ENCODE peak calls at places on chromosomes 7 and 10, in nine cellular contexts. H is H9, X is neural progenitor cell, M is H1, P is kidney, F is SK-N-SH, E is PC-3, B is fibroblast of lung, R is neuronal stem cell. W is an unnamed sample.

GRCh38 chr10:69061305-69062161 is 26.4 kb upstream of the SRGN start:
- DNase-seq in H (no peak), X (no peak), M (no peak), P (peak; percentile 87), F (peak; percentile 21), E (peak; percentile 100), B (peak; percentile 100), R (no peak), W (peak; percentile 93)

GRCh38 chr7:29248713-29249382 is 54.3 kb downstream of the CHN2 start:
- DNase-seq in H (no peak), X (no peak), M (no peak), P (no peak), F (no peak), E (no peak), B (no peak), R (no peak), W (no peak)

GRCh38 chr10:14648042-14648765 is 126.5 kb downstream of the FAM107B start:
- DNase-seq in H (peak; percentile 41), X (peak; percentile 93), M (no peak), P (peak; percentile 84), F (peak; percentile 63), E (no peak), B (peak; percentile 59), R (peak; percentile 82), W (peak; percentile 77)

GRCh38 chr10:77636967-77637473 is 588 bp downstream of the KCNMA1 start:
- DNase-seq in H (peak; percentile 41), X (peak; percentile 47), M (no peak), P (peak; percentile 77), F (peak; percentile 76), E (no peak), B (no peak), R (no peak), W (peak; percentile 61)

GRCh38 chr10:102718220-102718619 is 3.8 kb downstream of the SFXN2 start:
- DNase-seq in H (peak; percentile 54), X (peak; percentile 35), M (no peak), P (no peak), F (no peak), E (no peak), B (peak; percentile 67), R (no peak), W (peak; percentile 30)

GRCh38 chr10:79431422-79431821 is 14.0 kb downstream of the ZCCHC24 start:
- DNase-seq in H (no peak), X (no peak), M (no peak), P (no peak), F (no peak), E (no peak), B (no peak), R (no peak), W (peak; percentile 45)

GRCh38 chr10:11443468-11444147 is 167.8 kb downstream of the USP6NL start:
- DNase-seq in H (peak; percentile 18), X (no peak), M (no peak), P (no peak), F (no peak), E (no peak), B (no peak), R (no peak), W (no peak)

GRCh38 chr7:24653316-24654085 is 80.2 kb downstream of the PALS2 start:
- DNase-seq in H (no peak), X (peak; percentile 32), M (no peak), P (no peak), F (no peak), E (no peak), B (no peak), R (no peak), W (no peak)

GRCh38 chr7:150898475-150899011 is 46.2 kb downstream of the AOC1 start:
- DNase-seq in H (peak; percentile 89), X (peak; percentile 84), M (peak; percentile 60), P (peak; percentile 94), F (peak; percentile 90), E (peak; percentile 72), B (peak; percentile 61), R (peak; percentile 61), W (peak; percentile 86)

GRCh38 chr10:122163182-122164027 is 107.7 kb upstream of the BTBD16 start:
- DNase-seq in H (peak; percentile 96), X (peak; percentile 97), M (peak; percentile 84), P (peak; percentile 75), F (peak; percentile 83), E (no peak), B (peak; percentile 38), R (peak; percentile 94), W (peak; percentile 66)

GRCh38 chr7:9657257-9657656 is 1223.8 kb downstream of the NXPH1 start:
- DNase-seq in H (no peak), X (no peak), M (no peak), P (no peak), F (no peak), E (peak; percentile 24), B (peak; percentile 6), R (no peak), W (no peak)

GRCh38 chr7:45293295-45293942 is 135.8 kb downstream of the RAMP3 start:
- DNase-seq in H (no peak), X (no peak), M (no peak), P (no peak), F (no peak), E (no peak), B (no peak), R (no peak), W (no peak)

GRCh38 chr10:132321726-132322125 is 10.3 kb upstream of the LRRC27 start:
- DNase-seq in H (no peak), X (no peak), M (no peak), P (no peak), F (no peak), E (no peak), B (no peak), R (no peak), W (no peak)

GRCh38 chr7:90958669-90959068 is 305.6 kb upstream of the FZD1 start:
- DNase-seq in H (no peak), X (no peak), M (no peak), P (no peak), F (no peak), E (no peak), B (peak; percentile 71), R (no peak), W (peak; percentile 78)

GRCh38 chr10:108060246-108060645 is 895.7 kb upstream of the SORCS1 start:
- DNase-seq in H (no peak), X (peak; percentile 49), M (no peak), P (no peak), F (no peak), E (peak; percentile 76), B (no peak), R (peak; percentile 17), W (peak; percentile 37)

DNA sequence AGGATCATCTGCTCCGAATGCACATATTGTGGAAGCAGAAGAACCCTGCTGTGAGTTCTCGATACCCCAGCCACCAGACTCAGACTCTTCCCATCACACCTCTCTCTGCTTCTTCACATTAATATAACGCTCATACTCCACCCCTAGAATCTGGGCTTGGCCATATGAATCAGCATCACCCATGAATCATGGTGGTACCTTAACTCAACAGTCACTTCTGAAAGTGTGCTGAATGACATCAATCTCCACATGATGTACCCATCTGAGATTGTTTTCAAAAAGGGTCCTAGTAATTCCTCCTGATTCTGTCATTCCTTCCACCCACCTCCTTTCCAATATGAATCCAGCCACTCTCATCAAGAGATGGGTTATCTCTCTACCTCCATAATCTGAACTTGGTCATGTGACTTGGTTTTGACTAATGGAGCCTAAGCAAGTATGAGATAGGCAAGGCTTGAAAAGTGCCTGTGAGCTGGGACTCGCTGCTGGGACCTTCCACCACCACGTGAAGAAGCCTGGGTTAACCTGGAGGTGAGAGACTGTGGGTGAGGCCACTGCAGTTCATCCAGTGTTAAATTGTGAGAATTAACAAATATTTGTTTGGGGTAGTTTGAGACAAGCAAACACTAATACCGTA is 15.4 kb downstream of the YWHAG start:
- DNase-seq in H (no peak), X (no peak), M (no peak), P (no peak), F (no peak), E (peak; percentile 41), B (no peak), R (no peak), W (no peak)
- H3K4me1 ChIP-seq in H (no peaks in the 10 kb centered on the region), X (peaks cover 7% of the 10 kb centered on the region), M (peaks cover 2% of the 10 kb centered on the region), P (peaks cover 10% of the 10 kb centered on the region), F (peaks cover 13% of the 10 kb centered on the region), E (peaks cover 20% of the 10 kb centered on the region), B (peaks cover 15% of the 10 kb centered on the region), R (peaks cover 6% of the 10 kb centered on the region), W (peaks cover 59% of the 10 kb centered on the region)

DNA sequence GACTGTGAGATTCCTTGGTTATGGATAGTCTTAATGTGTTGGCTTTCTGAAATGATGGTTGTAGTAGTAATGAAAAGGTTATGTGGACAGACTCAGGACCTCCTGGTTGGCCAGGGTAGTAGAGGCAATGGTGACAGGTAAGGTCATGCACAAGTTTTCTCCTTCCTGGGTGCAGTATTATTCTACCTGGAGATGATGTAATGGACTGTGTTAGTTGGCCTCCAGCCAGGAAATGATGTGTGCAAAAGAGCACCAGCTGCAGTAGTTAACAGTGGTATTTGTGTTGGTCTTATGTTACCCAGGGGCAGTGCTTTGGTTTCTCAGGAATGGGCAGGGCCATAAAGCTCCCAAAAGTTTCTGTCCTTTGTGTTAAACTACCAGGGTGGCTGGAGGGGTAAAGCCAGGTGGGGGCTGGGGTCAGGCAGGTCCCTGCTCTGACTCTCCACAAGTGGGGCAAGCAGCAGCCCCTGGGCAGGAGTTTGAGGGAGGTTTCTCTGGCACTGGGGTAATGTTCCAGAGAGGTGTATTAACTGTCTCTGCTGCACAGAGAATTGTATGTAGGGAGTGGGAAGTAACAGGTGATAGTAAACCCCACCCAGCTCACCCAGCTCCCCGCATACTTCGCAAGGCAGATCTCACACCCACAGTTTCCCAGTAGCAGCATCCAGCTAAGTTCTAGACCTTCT is 36.3 kb downstream of the GPR22 start:
- DNase-seq in H (no peak), X (no peak), M (no peak), P (no peak), F (no peak), E (peak; percentile 87), B (no peak), R (no peak), W (no peak)
- H3K9ac ChIP-seq in H (no peak overlapping the region), X (no peak overlapping the region), M (no peak overlapping the region), P (no peak overlapping the region), F (no peak overlapping the region), E (peak overlapping the region; percentile 82), B (no peak overlapping the region), R (no peak overlapping the region), W (no peak overlapping the region)

DNA sequence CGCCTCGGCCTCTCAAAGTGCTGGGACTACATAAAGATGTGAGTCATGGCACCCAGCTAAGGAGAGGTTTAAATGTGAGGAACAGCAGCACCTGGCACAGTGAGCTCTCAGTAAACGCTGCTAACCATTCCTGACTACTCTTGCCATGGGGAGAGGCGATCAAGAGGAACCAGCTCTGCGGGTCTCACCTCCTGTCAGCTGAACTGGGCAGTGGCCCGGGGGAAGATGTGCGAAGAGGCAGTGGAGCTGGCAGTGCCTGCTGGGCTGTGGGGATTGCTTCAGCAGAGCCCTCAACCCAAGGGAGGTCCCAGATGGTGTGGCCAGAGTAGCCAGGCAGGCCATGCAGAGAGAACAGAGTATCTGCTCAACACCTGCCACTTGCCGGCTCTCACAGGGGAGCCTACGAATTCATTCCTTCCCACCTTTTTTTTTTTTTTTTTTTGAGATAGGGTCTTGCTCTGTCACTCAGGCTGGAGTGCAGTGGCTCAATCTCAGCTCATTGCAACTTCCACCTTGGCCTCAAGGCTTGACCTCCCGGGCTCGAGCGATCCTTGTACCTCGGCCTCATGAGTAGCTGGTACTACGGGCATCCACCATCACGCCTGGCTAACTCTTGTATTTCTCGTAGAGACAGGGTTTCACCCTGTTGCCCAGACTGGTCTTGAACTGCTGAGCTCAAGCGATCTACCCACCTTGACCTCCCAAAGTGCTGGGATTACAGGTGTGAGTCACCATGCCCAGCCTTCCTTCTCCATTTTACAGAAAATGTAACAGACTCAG is 6.8 kb downstream of the POLM start:
- DNase-seq in H (no peak), X (no peak), M (no peak), P (peak; percentile 47), F (no peak), E (peak; percentile 65), B (no peak), R (no peak), W (no peak)
- H3K4me1 ChIP-seq in H (no peaks in the 10 kb centered on the region), X (no peaks in the 10 kb centered on the region), M (no peaks in the 10 kb centered on the region), P (peaks cover 50% of the 10 kb centered on the region), F (peaks cover 5% of the 10 kb centered on the region), E (peaks cover 49% of the 10 kb centered on the region), B (peaks cover 2% of the 10 kb centered on the region), R (no peaks in the 10 kb centered on the region), W (peaks cover 12% of the 10 kb centered on the region)

GRCh38 chr10:1054684-1055083 is 1.5 kb upstream of the WDR37 start:
- DNase-seq in H (no peak), X (no peak), M (no peak), P (no peak), F (no peak), E (no peak), B (no peak), R (no peak), W (no peak)
- H3K9ac ChIP-seq in H (peak overlapping the region; percentile 4), X (peak overlapping the region; percentile 71), M (no peak overlapping the region), P (no peak overlapping the region), F (peak overlapping the region; percentile 98), E (peak overlapping the region; percentile 98), B (no peak overlapping the region), R (no peak overlapping the region), W (peak overlapping the region; percentile 99)

W was measured in adipocyte.